ENCODE peak calls at places on chromosomes 4 and X, in nine cellular contexts. C, A, S, G, I, Q, R, J and U are unnamed samples. For H3K9me3, the result is how much of the 10 kb centered on the place peaks cover.

GRCh38 chr4:87219648-87220093 is 747 bp downstream of the KLHL8 start:
- DNase-seq in Q (peak), J (peak), C (no peak), R (peak), I (peak), G (peak), S (peak), A (peak), U (peak)

GRCh38 chr4:8409271-8410065 is 31.1 kb downstream of the ACOX3 start:
- DNase-seq in A (peak), G (peak), J (no peak), S (peak), R (peak), Q (peak), I (peak), C (no peak), U (peak)

GRCh38 chr4:148843625-148844024 is 401.4 kb upstream of the NR3C2 start:
- DNase-seq in Q (no peak), A (no peak), G (no peak), J (no peak), R (no peak), C (no peak), I (no peak), S (no peak), U (no peak)

GRCh38 chrX:334331-334891 is 15.8 kb upstream of the GTPBP6 start:
- DNase-seq in Q (peak), G (no peak), A (peak), R (no peak), S (peak), I (no peak), J (no peak), C (no peak), U (no peak)

GRCh38 chrX:118536687-118537461 is 41.3 kb downstream of the DOCK11 start:
- DNase-seq in I (no peak), S (no peak), R (peak), A (no peak), C (peak), J (no peak), G (peak), Q (no peak), U (peak)

GRCh38 chr4:47217884-47218283 is 186.5 kb downstream of the GABRB1 start:
- DNase-seq in G (no peak), J (no peak), R (no peak), C (no peak), A (no peak), I (no peak), S (no peak), Q (no peak), U (peak)

GRCh38 chr4:169383724-169384123 is 113.0 kb upstream of the SH3RF1 start:
- DNase-seq in C (no peak), G (peak), A (no peak), S (no peak), I (no peak), Q (no peak), R (no peak), J (no peak), U (no peak)

GRCh38 chrX:150495496-150495895 is 72.9 kb upstream of the MTM1 start:
- DNase-seq in S (no peak), I (no peak), R (no peak), C (no peak), Q (no peak), J (no peak), G (no peak), A (no peak), U (no peak)

GRCh38 chrX:70281951-70282350 is at the start of gene RAB41:
- DNase-seq in C (no peak), A (no peak), G (no peak), I (no peak), Q (no peak), R (no peak), J (no peak), S (no peak), U (no peak)

GRCh38 chrX:129586446-129586845 is 46.4 kb downstream of the OCRL start:
- DNase-seq in J (no peak), R (no peak), Q (no peak), C (no peak), S (no peak), I (no peak), G (no peak), A (no peak), U (no peak)

GRCh38 chrX:46589977-46590723 is 16.6 kb downstream of the CHST7 start:
- DNase-seq in R (no peak), Q (no peak), C (no peak), S (no peak), I (no peak), J (no peak), G (peak), A (no peak), U (no peak)

GRCh38 chr4:931194-931959 is 739 bp downstream of the GAK start:
- DNase-seq in J (peak), Q (no peak), S (no peak), A (peak), G (peak), C (no peak), I (no peak), R (peak), U (no peak)

GRCh38 chr4:80204433-80204832 is 7.1 kb downstream of the PRDM8 start:
- DNase-seq in S (no peak), A (no peak), I (no peak), R (no peak), Q (no peak), C (no peak), J (no peak), G (no peak), U (no peak)

GRCh38 chrX:42519666-42520231 is 258.2 kb downstream of the PPP1R2C start:
- DNase-seq in R (peak), J (peak), I (no peak), Q (no peak), G (peak), A (no peak), C (no peak), S (no peak), U (no peak)

GRCh38 chr4:120753854-120754253 is 168.7 kb downstream of the PRDM5 start:
- DNase-seq in A (no peak), G (no peak), S (no peak), Q (no peak), J (no peak), I (no peak), R (peak), C (peak), U (peak)

GRCh38 chr4:96677499-96677898 is 837.6 kb downstream of the PDHA2 start:
- DNase-seq in G (no peak), Q (no peak), A (no peak), J (no peak), R (no peak), I (no peak), S (no peak), C (no peak), U (no peak)

GRCh38 chr4:103150677-103151076 is 47.5 kb downstream of the CENPE start:
- DNase-seq in G (peak), R (no peak), J (no peak), C (no peak), Q (no peak), S (no peak), A (no peak), I (peak), U (no peak)

GRCh38 chr4:168562021-168562691 is 65.3 kb downstream of the PALLD start:
- DNase-seq in R (peak), G (peak), S (no peak), J (no peak), C (no peak), I (no peak), Q (no peak), A (no peak), U (no peak)

GRCh38 chrX:39619182-39620009 is 478.4 kb downstream of the BCOR start:
- DNase-seq in Q (no peak), R (no peak), A (peak), G (no peak), I (no peak), J (no peak), S (no peak), C (no peak), U (peak)

GRCh38 chrX:72045552-72046277 is 86.0 kb downstream of the RTL5 start:
- DNase-seq in C (no peak), I (no peak), A (no peak), G (no peak), Q (no peak), R (no peak), S (no peak), J (no peak), U (peak)

GRCh38 chrX:9529223-9529622 is 64.4 kb downstream of the TBL1X start:
- DNase-seq in S (no peak), I (no peak), Q (no peak), R (no peak), G (no peak), C (no peak), J (no peak), A (no peak), U (no peak)

GRCh38 chr4:88356771-88357170 is 21.9 kb upstream of the HERC6 start:
- DNase-seq in Q (no peak), I (no peak), C (no peak), J (no peak), R (no peak), G (peak), A (no peak), S (no peak), U (no peak)

GRCh38 chrX:147917700-147918694 is 6.3 kb downstream of the FMR1 start:
- DNase-seq in C (no peak), J (no peak), I (no peak), G (peak), Q (no peak), R (no peak), A (no peak), S (no peak), U (no peak)

GRCh38 chrX:16445166-16445752 is 204.7 kb upstream of the S100G start:
- DNase-seq in Q (no peak), G (peak), A (no peak), I (peak), S (no peak), J (peak), R (peak), C (peak), U (peak)

GRCh38 chrX:39665830-39666518 is 431.8 kb downstream of the BCOR start:
- DNase-seq in I (no peak), J (no peak), R (no peak), Q (no peak), G (peak), S (no peak), C (no peak), A (no peak), U (no peak)

GRCh38 chrX:109735241-109735744 is 2.2 kb upstream of the ACSL4 start:
- DNase-seq in R (no peak), A (no peak), C (no peak), Q (no peak), I (no peak), J (no peak), S (no peak), G (no peak), U (no peak)

GRCh38 chr4:76028242-76028859 is 5.1 kb upstream of the CXCL10 start:
- DNase-seq in R (peak), J (no peak), A (no peak), Q (no peak), C (no peak), I (no peak), S (no peak), G (no peak), U (no peak)

GRCh38 chr4:25863906-25864418 is 1.2 kb upstream of the SEL1L3 start:
- DNase-seq in R (peak), Q (no peak), A (no peak), C (no peak), J (no peak), I (no peak), G (no peak), S (no peak), U (no peak)

GRCh38 chr4:13980317-13980716 is 352.8 kb upstream of the BOD1L1 start:
- DNase-seq in S (no peak), G (peak), I (no peak), Q (no peak), R (peak), C (no peak), J (no peak), A (no peak), U (no peak)

GRCh38 chrX:154731881-154732280 is 19.0 kb downstream of the GAB3 start:
- DNase-seq in I (no peak), C (no peak), Q (no peak), R (no peak), G (peak), J (no peak), S (no peak), A (no peak), U (no peak)
- H3K9me3 ChIP-seq in I (under half), C (under half), Q (under half), R (under half), G (under half), J (under half), S (under half), A (under half), U (under half)

DNA sequence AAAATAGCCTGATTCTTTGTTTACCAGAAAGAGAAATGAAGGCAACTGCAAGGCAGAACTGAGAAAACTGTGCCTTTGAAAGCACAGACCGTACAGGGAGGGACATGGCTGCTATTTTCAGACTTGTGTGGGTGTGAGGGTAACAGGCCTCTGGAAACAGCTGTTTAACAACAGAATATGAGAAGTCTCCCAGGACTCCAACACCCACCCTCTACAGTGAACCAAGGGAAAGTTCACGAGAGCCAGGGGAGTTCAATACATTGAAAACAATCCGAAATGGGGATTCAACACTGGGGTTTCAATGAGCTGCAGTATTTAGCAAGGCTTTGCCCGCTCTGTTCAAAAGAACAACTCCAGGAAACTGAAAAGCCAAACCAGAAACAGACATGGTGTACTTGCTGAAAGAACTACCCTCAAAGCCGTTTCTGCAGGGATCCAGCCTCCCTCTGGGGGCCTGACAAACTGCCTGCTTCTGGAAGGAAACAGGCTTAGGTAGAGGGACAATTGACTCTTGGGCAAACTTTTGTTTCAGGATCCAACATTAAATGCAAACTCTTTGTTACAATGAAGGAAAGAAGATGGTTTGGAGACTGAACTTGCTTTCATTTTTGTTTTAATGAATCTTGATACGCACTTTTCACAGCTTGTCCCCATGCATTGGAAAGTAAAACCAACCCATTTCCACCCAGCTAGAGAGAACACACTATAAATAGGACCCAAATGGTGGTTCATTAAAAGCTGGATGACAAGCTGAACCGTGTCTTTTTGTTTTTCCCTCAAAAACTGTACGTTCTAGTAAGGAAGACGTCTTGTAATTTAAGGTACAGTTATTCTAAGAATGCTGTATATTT is 95.5 kb upstream of the EGFL6 start:
- DNase-seq in J (no peak), I (no peak), G (peak), A (no peak), Q (no peak), C (no peak), R (peak), S (no peak), U (no peak)
- H3K4me3 ChIP-seq in J (no peak), I (no peak), G (peak), A (no peak), Q (peak), C (no peak), R (peak), S (no peak), U (no peak)

GRCh38 chr4:107777890-107778289 is 46.8 kb upstream of the SGMS2 start:
- DNase-seq in C (no peak), S (no peak), A (no peak), R (no peak), I (no peak), J (no peak), Q (no peak), G (no peak), U (no peak)
- H3K9me3 ChIP-seq in C (under half), S (under half), A (under half), R (under half), I (under half), J (under half), Q (under half), G (under half), U (under half)

GRCh38 chr4:154612472-154613414 is at the start of gene FGG:
- DNase-seq in Q (no peak), A (no peak), G (no peak), R (no peak), I (no peak), C (no peak), J (no peak), S (no peak), U (no peak)

GRCh38 chr4:154608555-154609252 is 3.8 kb downstream of the FGG start:
- DNase-seq in S (no peak), Q (no peak), C (no peak), G (no peak), R (no peak), I (no peak), J (no peak), A (no peak), U (no peak)

GRCh38 chr4:154614306-154614705 is 1.9 kb upstream of the FGG start:
- DNase-seq in I (no peak), R (no peak), Q (no peak), C (no peak), S (no peak), J (no peak), A (no peak), G (no peak), U (no peak)

GRCh38 chr4:154609532-154609931 is 2.9 kb downstream of the FGG start:
- DNase-seq in R (no peak), A (no peak), S (no peak), Q (no peak), I (no peak), C (no peak), G (no peak), J (no peak), U (no peak)

DNA sequence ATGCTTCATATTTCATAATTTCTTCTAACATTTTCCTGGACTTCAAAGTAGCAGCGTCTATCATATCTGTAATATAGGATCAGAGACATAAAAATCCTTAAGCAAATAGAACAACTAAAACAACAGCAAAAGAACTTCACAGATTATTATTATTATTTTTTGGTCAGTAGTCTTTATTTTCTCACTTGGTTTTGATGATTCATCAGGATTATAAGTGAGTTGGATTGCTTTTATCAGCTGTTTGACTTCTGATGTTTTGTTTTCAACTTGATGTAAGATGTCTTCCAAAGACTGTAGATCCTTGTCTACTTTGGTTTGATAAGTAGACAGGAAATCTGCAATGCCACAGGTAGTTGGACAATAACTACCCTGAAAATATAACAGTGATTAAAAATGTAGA is 623 bp downstream of the FGG start:
- DNase-seq in J (no peak), C (no peak), A (no peak), I (no peak), G (no peak), S (no peak), Q (no peak), R (no peak), U (no peak)
- H3K4me3 ChIP-seq in J (no peak), C (no peak), A (no peak), I (no peak), G (no peak), S (peak), Q (no peak), R (no peak), U (no peak)

DNA sequence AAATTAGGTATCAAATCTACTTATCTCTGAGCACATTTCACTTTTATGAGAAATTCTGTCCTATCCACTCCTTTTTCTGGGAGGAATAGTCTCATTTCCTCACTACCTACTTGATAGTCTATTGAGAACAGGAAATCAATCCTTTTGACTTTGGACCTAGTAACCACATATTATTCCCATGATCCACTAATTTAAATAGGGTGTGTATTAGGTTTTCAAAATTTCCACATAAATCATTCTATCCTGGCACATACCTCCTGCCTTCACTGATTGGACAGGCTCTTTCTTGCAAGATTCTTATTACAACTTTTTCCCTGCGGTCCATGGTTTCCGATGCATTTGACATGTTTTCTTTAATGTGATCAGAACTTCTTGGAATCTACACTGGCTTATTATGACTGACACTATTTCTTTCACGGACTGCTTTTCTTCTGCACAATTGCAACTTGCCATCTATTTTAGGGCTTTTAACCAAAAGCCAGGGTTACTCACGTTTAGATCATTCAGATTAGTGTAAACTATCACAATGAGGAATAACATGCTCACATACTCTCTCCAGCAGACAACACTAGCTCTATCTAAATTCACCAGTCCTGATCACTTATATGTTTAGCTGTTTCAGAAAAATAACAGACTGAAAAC is 419.9 kb upstream of the SLIT2 start:
- DNase-seq in S (no peak), J (no peak), I (no peak), Q (no peak), G (peak), R (no peak), A (no peak), C (no peak), U (no peak)
- H3K9me3 ChIP-seq in S (under half), J (under half), I (under half), Q (under half), G (under half), R (under half), A (under half), C (under half), U (under half)